ENCODE peak calls at places on chromosomes 13 and 19, in nine cellular contexts. K, E, B, D, V, P, M, L and N are unnamed samples.

GRCh38 chr13:112606125-112607001 is 18.4 kb upstream of the TUBGCP3 start:
- DNase-seq in V (peak; percentile 87), E (peak; percentile 31), K (peak; percentile 87), P (peak; percentile 77), B (peak; percentile 89), L (peak; percentile 92), D (peak; percentile 95), M (peak; percentile 91), N (peak; percentile 91)

GRCh38 chr19:14475251-14476073 is at the start of gene PTGER1:
- DNase-seq in E (no peak), D (peak; percentile 67), M (peak; percentile 78), P (no peak), B (no peak), K (no peak), V (no peak), L (peak; percentile 76), N (peak; percentile 44)

GRCh38 chr13:33994198-33994597 is 176.2 kb downstream of the RFC3 start:
- DNase-seq in D (no peak), L (no peak), K (no peak), M (no peak), B (no peak), P (no peak), E (no peak), V (no peak), N (no peak)

GRCh38 chr13:43725460-43725859 is 61.3 kb downstream of the ENOX1 start:
- DNase-seq in D (no peak), L (no peak), K (no peak), P (no peak), V (no peak), E (no peak), M (no peak), B (no peak), N (no peak)

GRCh38 chr13:20960663-20961309 is 58.2 kb upstream of the XPO4 start:
- DNase-seq in K (no peak), P (no peak), V (no peak), D (no peak), E (no peak), L (no peak), M (no peak), B (no peak), N (no peak)

GRCh38 chr13:92967923-92968322 is 258.7 kb upstream of the GPC6 start:
- DNase-seq in E (no peak), K (no peak), P (no peak), D (no peak), B (no peak), V (no peak), L (no peak), M (no peak), N (peak; percentile 31)

GRCh38 chr19:33235269-33235995 is 9.8 kb upstream of the SLC7A10 start:
- DNase-seq in B (peak; percentile 93), D (peak; percentile 92), P (peak; percentile 48), K (peak; percentile 57), E (no peak), V (peak; percentile 84), L (peak; percentile 86), M (peak; percentile 81), N (peak; percentile 76)

GRCh38 chr19:2775556-2776430 is 7.3 kb downstream of the SGTA start:
- DNase-seq in M (peak; percentile 83), B (peak; percentile 83), D (peak; percentile 82), E (peak; percentile 22), V (peak; percentile 79), P (peak; percentile 35), K (peak; percentile 11), L (peak; percentile 87), N (peak; percentile 63)

GRCh38 chr13:48902421-48902820 is 73.3 kb upstream of the FNDC3A start:
- DNase-seq in E (no peak), V (no peak), D (no peak), P (no peak), B (no peak), M (no peak), K (no peak), L (no peak), N (peak; percentile 43)

GRCh38 chr19:13999085-13999484 is 7.0 kb downstream of the RFX1 start:
- DNase-seq in V (no peak), P (no peak), M (no peak), D (no peak), L (no peak), K (no peak), B (no peak), E (no peak), N (no peak)